ENCODE peak calls at places on chromosomes 6 and 20, in five cellular contexts. I is PC-9, D is mesothelial cell of epicardium, F is astrocyte, G is tibial artery. B is an unnamed sample.

GRCh38 chr20:20000223-20000968 is 16.8 kb upstream of the NAA20 start:
- DNase-seq in F (no peak), G (no peak), D (no peak), I (no peak), B (no peak)

GRCh38 chr6:138956244-138956924 is 31.7 kb downstream of the REPS1 start:
- DNase-seq in D (no peak), F (no peak), G (no peak), I (no peak), B (no peak)

GRCh38 chr20:18176318-18176785 is 38.7 kb downstream of the KAT14 start:
- DNase-seq in D (no peak), G (no peak), I (no peak), F (no peak), B (no peak)

GRCh38 chr6:107228754-107229153 is 113.4 kb upstream of the BEND3 start:
- DNase-seq in G (no peak), D (no peak), F (no peak), I (no peak), B (no peak)

GRCh38 chr20:39117486-39117885 is 155.3 kb downstream of the DHX35 start:
- DNase-seq in I (no peak), D (no peak), F (peak; percentile 30), G (no peak), B (no peak)

GRCh38 chr6:114249522-114249921 is 93.3 kb downstream of the HS3ST5 start:
- DNase-seq in F (no peak), D (no peak), G (no peak), I (no peak), B (peak; percentile 21)

GRCh38 chr20:24668791-24669190 is 199.4 kb downstream of the SYNDIG1 start:
- DNase-seq in I (no peak), G (peak; percentile 3), F (no peak), D (no peak), B (no peak)

GRCh38 chr6:106315765-106316375 is 9.7 kb downstream of the ATG5 start:
- DNase-seq in F (peak; percentile 12), G (no peak), D (no peak), I (no peak), B (no peak)

GRCh38 chr6:39088331-39088730 is 26.7 kb downstream of the SAYSD1 start:
- DNase-seq in G (peak; percentile 46), D (peak; percentile 59), F (peak; percentile 41), I (peak; percentile 17), B (no peak)

GRCh38 chr6:27161946-27162603 is 85.4 kb upstream of the PRSS16 start:
- DNase-seq in D (no peak), F (peak; percentile 53), I (peak; percentile 45), G (no peak), B (no peak)

GRCh38 chr6:40962241-40962640 is 76.8 kb downstream of the UNC5CL start:
- DNase-seq in F (peak; percentile 98), I (peak; percentile 58), G (no peak), D (no peak), B (no peak)

GRCh38 chr20:1688886-1689538 is 31.4 kb upstream of the SIRPG start:
- DNase-seq in I (no peak), F (no peak), G (no peak), D (no peak), B (no peak)

GRCh38 chr6:156852147-156852857 is 75.1 kb downstream of the ARID1B start:
- DNase-seq in I (no peak), G (no peak), F (no peak), D (no peak), B (no peak)

GRCh38 chr6:168270274-168271174 is 49.1 kb downstream of the DACT2 start:
- DNase-seq in G (no peak), D (no peak), F (no peak), I (no peak), B (no peak)

GRCh38 chr6:13709698-13710551 is 1.7 kb downstream of the RANBP9 start:
- DNase-seq in D (no peak), F (peak; percentile 47), G (no peak), I (no peak), B (no peak)

GRCh38 chr6:142359271-142359960 is 57.6 kb downstream of the ADGRG6 start:
- DNase-seq in F (no peak), I (no peak), D (no peak), G (no peak), B (no peak)

GRCh38 chr20:9903048-9903651 is 64.3 kb upstream of the PAK5 start:
- DNase-seq in D (no peak), F (no peak), G (no peak), I (no peak), B (peak; percentile 33)

GRCh38 chr6:21590345-21590744 is 3.2 kb upstream of the SOX4 start:
- DNase-seq in G (no peak), D (no peak), F (no peak), I (no peak), B (no peak)

GRCh38 chr20:60167840-60168239 is 209.6 kb downstream of the CDH26 start:
- DNase-seq in G (no peak), D (no peak), I (no peak), F (no peak), B (no peak)

GRCh38 chr20:50521221-50521642 is 11.0 kb downstream of the PTPN1 start:
- DNase-seq in I (no peak), D (no peak), G (no peak), F (no peak), B (no peak)

GRCh38 chr6:126388235-126388634 is 48.3 kb downstream of the CENPW start:
- DNase-seq in I (no peak), F (no peak), D (no peak), G (no peak), B (no peak)

GRCh38 chr6:16045238-16045637 is 83.6 kb upstream of the MYLIP start:
- DNase-seq in F (no peak), G (no peak), D (no peak), I (no peak), B (no peak)

GRCh38 chr6:169841251-169841650 is 89.8 kb downstream of the ERMARD start:
- DNase-seq in F (no peak), I (no peak), D (peak; percentile 9), G (peak; percentile 9), B (no peak)

GRCh38 chr6:121112358-121112757 is 221.9 kb downstream of the TBC1D32 start:
- DNase-seq in D (no peak), F (no peak), I (no peak), G (no peak), B (no peak)

GRCh38 chr20:63536241-63536977 is 767 bp downstream of the PTK6 start:
- DNase-seq in D (no peak), F (no peak), I (peak; percentile 63), G (no peak), B (peak; percentile 52)

GRCh38 chr20:63658749-63659187 is 656 bp downstream of the RTEL1 start:
- DNase-seq in F (peak; percentile 47), G (no peak), I (no peak), D (no peak), B (no peak)

GRCh38 chr20:13865156-13865555 is 80.3 kb downstream of the NDUFAF5 start:
- DNase-seq in G (no peak), F (peak; percentile 8), I (no peak), D (no peak), B (no peak)

GRCh38 chr6:55034752-55035151 is 139.6 kb upstream of the HCRTR2 start:
- DNase-seq in G (no peak), F (no peak), I (no peak), D (no peak), B (no peak)

GRCh38 chr6:122736166-122736565 is 43.4 kb upstream of the FABP7 start:
- DNase-seq in G (no peak), D (no peak), F (no peak), I (no peak), B (no peak)

GRCh38 chr6:93036835-93037234 is 382.5 kb downstream of the EPHA7 start:
- DNase-seq in G (no peak), I (no peak), F (peak; percentile 4), D (no peak), B (no peak)
- TF ChIP-seq CTCF in G (no peak), I (peak; percentile 34), F (peak; percentile 37), D (no peak), B (peak; percentile 29)

GRCh38 chr6:159633196-159633595 is 59.8 kb downstream of the SOD2 start:
- DNase-seq in G (no peak), I (peak; percentile 4), D (no peak), F (no peak), B (no peak)
- TF ChIP-seq CTCF in G (no peak), I (peak; percentile 70), D (peak; percentile 16), F (peak; percentile 41), B (no peak)

DNA sequence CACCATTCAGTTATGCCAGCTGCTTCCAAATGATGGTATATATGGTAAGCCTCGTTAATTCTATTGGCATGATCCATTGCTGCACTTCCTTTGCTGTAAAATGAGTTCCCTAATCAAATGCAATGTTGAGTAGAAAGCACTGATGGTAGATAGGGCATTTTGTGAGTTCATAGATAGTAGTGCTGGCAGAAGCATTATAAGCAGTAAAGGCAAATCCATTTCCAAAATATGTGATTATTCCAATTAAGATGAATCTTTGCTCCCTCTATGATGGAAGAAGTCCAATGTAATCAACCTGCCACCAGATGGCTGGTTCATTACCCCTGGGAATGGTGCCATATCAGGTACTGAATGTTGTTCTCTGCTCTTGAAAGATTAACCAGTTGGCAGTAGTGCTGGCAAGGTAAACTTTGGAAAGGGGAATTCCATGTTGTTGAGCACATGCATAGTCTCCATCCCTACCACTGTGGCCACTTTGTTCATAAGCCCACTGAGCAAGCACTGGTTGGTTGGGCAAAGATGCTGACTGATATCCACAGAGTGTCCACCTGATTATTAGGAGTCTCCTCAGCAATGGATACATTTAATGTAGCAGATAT is 5.6 kb upstream of the TBPL1 start:
- DNase-seq in F (no peak), G (no peak), D (no peak), I (no peak), B (no peak)
- TF ChIP-seq CTCF in F (no peak), G (no peak), D (no peak), I (no peak), B (no peak)

DNA sequence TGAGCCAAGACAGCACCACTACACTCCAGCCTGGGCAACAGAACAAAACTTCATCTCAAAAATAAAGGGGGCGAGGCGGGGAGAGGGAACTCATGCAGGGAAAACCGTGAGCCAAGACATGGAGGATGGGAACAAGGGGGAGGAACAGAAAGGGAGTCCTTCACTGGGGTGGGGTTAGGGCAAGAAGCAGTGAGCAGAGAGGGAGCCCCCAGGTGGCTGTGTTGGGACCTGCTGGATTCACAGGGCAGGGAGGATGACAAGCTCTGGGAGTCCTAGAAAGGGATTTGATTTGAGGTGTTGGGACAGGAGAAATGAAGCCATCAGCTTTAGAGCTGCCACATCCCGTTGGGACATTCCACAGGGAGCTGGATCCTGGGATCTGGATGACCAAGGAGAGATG is 90.6 kb upstream of the TOP1 start:
- DNase-seq in D (no peak), F (no peak), I (no peak), G (no peak), B (no peak)
- TF ChIP-seq CTCF in D (no peak), F (no peak), I (no peak), G (no peak), B (no peak)

DNA sequence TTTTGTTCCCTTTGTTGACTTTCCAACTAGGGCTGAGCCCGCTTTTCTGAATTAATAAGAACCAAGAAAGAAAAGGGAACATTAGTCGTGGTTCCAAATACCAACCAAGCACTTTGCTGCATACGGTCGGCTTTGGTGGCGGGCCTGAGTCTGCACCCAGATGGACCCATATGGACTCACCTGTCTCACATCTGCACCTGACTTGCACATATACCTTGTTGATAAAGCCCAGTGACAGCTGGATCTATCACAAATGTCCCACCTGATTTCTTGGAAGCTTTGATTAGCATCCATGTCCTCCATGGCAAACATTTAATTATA is 39.0 kb downstream of the TPD52L1 start:
- DNase-seq in G (no peak), F (no peak), D (no peak), I (no peak), B (no peak)
- TF ChIP-seq CTCF in G (no peak), F (no peak), D (peak; percentile 30), I (peak; percentile 31), B (peak; percentile 22)

B was measured in glutamatergic neuron.